ENCODE peak calls at places on chromosome 5, in five cellular contexts. S, W, J, D and L are unnamed samples.

GRCh38 chr5:90967851-90968250 is 409.3 kb downstream of the ADGRV1 start:
- DNase-seq in S (no peak), W (no peak), J (no peak), D (no peak), L (no peak)

GRCh38 chr5:33321026-33321425 is 119.7 kb upstream of the TARS1 start:
- DNase-seq in S (peak; percentile 88), W (no peak), J (no peak), D (peak; percentile 51), L (peak; percentile 96)

GRCh38 chr5:23840083-23840482 is 332.7 kb downstream of the PRDM9 start:
- DNase-seq in S (peak; percentile 22), W (no peak), J (no peak), D (no peak), L (no peak)

GRCh38 chr5:127076730-127077129 is 3.4 kb upstream of the C5orf63 start:
- DNase-seq in S (peak; percentile 15), W (no peak), J (no peak), D (no peak), L (peak; percentile 58)

GRCh38 chr5:101543780-101544179 is 640.7 kb upstream of the ST8SIA4 start:
- DNase-seq in S (peak; percentile 29), W (no peak), J (no peak), D (no peak), L (no peak)

GRCh38 chr5:56264417-56265025 is 31.4 kb upstream of the ANKRD55 start:
- DNase-seq in S (peak; percentile 66), W (no peak), J (no peak), D (no peak), L (no peak)

GRCh38 chr5:8720476-8720875 is 825.4 kb downstream of the SEMA5A start:
- DNase-seq in S (peak; percentile 45), W (no peak), J (no peak), D (no peak), L (peak; percentile 80)

GRCh38 chr5:54644226-54644625 is 126.7 kb downstream of the SNX18 start:
- DNase-seq in S (peak; percentile 90), W (no peak), J (no peak), D (no peak), L (peak; percentile 53)

GRCh38 chr5:95862636-95863382 is 40.3 kb upstream of the GLRX start:
- DNase-seq in S (peak; percentile 60), W (no peak), J (no peak), D (no peak), L (no peak)

GRCh38 chr5:55620781-55621180 is 86.0 kb upstream of the PLPP1 start:
- DNase-seq in S (no peak), W (no peak), J (no peak), D (no peak), L (no peak)

GRCh38 chr5:110809006-110809405 is 70.2 kb downstream of the SLC25A46 start:
- DNase-seq in S (peak; percentile 7), W (no peak), J (no peak), D (no peak), L (no peak)

GRCh38 chr5:177100714-177101121 is 14.0 kb downstream of the FGFR4 start:
- DNase-seq in S (peak; percentile 52), W (no peak), J (no peak), D (no peak), L (no peak)

GRCh38 chr5:31993182-31993961 is 180.7 kb downstream of the GOLPH3 start:
- DNase-seq in S (no peak), W (no peak), J (no peak), D (no peak), L (peak; percentile 47)

GRCh38 chr5:151093476-151093889 is 12.6 kb upstream of the TNIP1 start:
- DNase-seq in S (peak; percentile 87), W (no peak), J (no peak), D (no peak), L (peak; percentile 90)

GRCh38 chr5:37839441-37840035 is 303 bp downstream of the GDNF start:
- DNase-seq in S (peak; percentile 51), W (no peak), J (peak; percentile 49), D (peak; percentile 50), L (peak; percentile 53)

GRCh38 chr5:154571325-154572035 is 93.5 kb upstream of the HAND1 start:
- DNase-seq in S (no peak), W (no peak), J (no peak), D (no peak), L (no peak)

GRCh38 chr5:178068293-178068692 is 45.0 kb upstream of the N4BP3 start:
- DNase-seq in S (no peak), W (no peak), J (no peak), D (no peak), L (no peak)

GRCh38 chr5:143837306-143837848 is 25.4 kb downstream of the HMHB1 start:
- DNase-seq in S (no peak), W (no peak), J (no peak), D (no peak), L (peak; percentile 14)

GRCh38 chr5:127296321-127296720 is 5.7 kb downstream of the MEGF10 start:
- DNase-seq in S (peak; percentile 86), W (no peak), J (no peak), D (no peak), L (peak; percentile 78)

GRCh38 chr5:11928909-11929308 is 24.7 kb upstream of the CTNND2 start:
- DNase-seq in S (no peak), W (no peak), J (no peak), D (no peak), L (no peak)

GRCh38 chr5:175216991-175217390 is 227.0 kb downstream of the DRD1 start:
- DNase-seq in S (peak; percentile 57), W (no peak), J (no peak), D (peak; percentile 17), L (peak; percentile 24)

GRCh38 chr5:116370886-116371285 is 203.7 kb downstream of the SEMA6A start:
- DNase-seq in S (peak; percentile 3), W (no peak), J (no peak), D (no peak), L (no peak)

DNA sequence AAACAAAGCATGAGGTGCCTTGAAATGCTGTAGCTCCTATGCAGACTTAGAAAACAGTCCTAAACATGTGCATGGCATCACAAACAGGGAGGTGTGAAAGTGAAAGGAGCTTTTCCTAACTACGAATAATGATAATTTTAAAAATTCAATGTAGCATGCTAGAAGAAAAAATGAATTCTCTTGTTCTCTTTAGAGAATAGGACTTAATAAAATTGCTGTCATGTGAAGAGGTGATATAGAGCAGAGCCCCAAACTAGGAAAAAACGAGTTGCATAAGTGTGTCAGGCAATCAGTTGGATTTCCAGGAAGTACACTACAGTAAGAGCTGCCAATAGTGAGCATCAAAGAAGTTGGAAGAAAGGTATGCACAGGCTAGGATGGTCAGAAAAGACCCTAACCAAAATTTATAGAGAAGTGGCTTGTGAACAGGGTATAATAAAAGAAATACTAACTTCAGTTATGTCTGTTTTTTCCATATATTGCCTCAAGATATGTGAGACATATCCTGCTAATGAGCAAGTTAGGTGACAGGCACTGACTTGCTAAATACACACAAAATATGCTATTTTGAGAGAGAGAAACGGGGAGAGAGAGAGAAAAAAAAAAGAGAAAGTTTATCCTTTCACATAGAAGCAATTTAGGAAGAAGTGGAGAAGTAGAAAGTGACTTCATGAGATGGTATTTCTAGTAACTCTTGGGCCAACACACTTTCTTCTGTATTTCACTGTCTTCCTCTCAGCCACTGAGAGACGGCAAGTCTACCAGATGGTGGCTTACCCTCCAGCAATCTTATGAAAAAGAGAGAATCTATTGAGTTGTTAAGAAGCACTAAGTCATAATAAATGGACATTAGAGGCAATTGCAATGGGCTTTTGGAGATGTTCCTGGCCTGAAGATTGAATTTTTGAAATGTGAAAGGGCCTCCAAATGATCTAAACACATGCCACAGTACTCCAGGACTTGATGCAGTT is 18.1 kb downstream of the ITGA2 start:
- DNase-seq in S (no peak), W (no peak), J (no peak), D (no peak), L (no peak)
- H3K27ac ChIP-seq in S (peak overlapping the region; percentile 47), W (no peak overlapping the region), J (no peak overlapping the region), D (no peak overlapping the region), L (peak overlapping the region; percentile 89)

GRCh38 chr5:168910874-168911273 is 331.7 kb upstream of the PANK3 start:
- DNase-seq in S (no peak), W (no peak), J (no peak), D (no peak), L (no peak)

GRCh38 chr5:168903082-168903481 is 323.9 kb upstream of the PANK3 start:
- DNase-seq in S (no peak), W (no peak), J (no peak), D (no peak), L (no peak)

DNA sequence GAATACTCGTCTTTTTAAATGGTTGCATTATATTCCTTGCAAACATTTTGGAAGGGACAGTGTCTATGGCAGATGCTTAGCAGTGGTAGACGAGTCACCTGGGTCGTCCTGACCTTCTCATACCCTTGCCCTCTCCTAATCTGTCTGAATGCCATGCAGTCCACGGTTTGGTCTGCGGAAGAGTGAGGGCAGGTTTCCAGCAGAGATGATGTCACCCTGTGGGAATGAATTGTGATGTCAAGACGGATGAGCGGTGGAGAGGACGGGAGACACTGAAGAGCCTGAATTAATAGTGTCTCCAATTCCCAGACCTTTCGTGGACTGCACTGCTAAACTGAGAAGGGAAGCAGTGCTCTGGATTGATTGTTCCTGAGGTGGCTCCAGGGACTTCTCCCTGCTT is 329.0 kb upstream of the PANK3 start:
- DNase-seq in S (no peak), W (no peak), J (peak; percentile 22), D (no peak), L (peak; percentile 71)
- H3K27me3 ChIP-seq in S (peaks cover 84% of the 10 kb centered on the region), W (no peaks in the 10 kb centered on the region), J (no peaks in the 10 kb centered on the region), D (no peaks in the 10 kb centered on the region), L (no peaks in the 10 kb centered on the region)

GRCh38 chr5:132503244-132503643 is 12.7 kb upstream of the IRF1 start:
- DNase-seq in S (no peak), W (no peak), J (no peak), D (no peak), L (no peak)

GRCh38 chr5:132506094-132506692 is 15.6 kb upstream of the IRF1 start:
- DNase-seq in S (peak; percentile 48), W (no peak), J (no peak), D (peak; percentile 24), L (peak; percentile 87)

GRCh38 chr5:132505641-132506040 is 15.1 kb upstream of the IRF1 start:
- DNase-seq in S (no peak), W (no peak), J (no peak), D (no peak), L (no peak)

GRCh38 chr5:132501961-132502931 is 11.7 kb upstream of the IRF1 start:
- DNase-seq in S (no peak), W (no peak), J (no peak), D (no peak), L (peak; percentile 53)

GRCh38 chr5:132504746-132505145 is 14.2 kb upstream of the IRF1 start:
- DNase-seq in S (no peak), W (no peak), J (no peak), D (no peak), L (no peak)
- H3K27ac ChIP-seq in S (no peak overlapping the region), W (no peak overlapping the region), J (no peak overlapping the region), D (peak overlapping the region; percentile 74), L (no peak overlapping the region)

GRCh38 chr5:77133061-77133758 is 46.1 kb upstream of the ZBED3 start:
- DNase-seq in S (peak; percentile 97), W (no peak), J (peak; percentile 32), D (peak; percentile 72), L (peak; percentile 99)
- H3K27me3 ChIP-seq in S (no peaks in the 10 kb centered on the region), W (no peaks in the 10 kb centered on the region), J (no peaks in the 10 kb centered on the region), D (no peaks in the 10 kb centered on the region), L (no peaks in the 10 kb centered on the region)

DNA sequence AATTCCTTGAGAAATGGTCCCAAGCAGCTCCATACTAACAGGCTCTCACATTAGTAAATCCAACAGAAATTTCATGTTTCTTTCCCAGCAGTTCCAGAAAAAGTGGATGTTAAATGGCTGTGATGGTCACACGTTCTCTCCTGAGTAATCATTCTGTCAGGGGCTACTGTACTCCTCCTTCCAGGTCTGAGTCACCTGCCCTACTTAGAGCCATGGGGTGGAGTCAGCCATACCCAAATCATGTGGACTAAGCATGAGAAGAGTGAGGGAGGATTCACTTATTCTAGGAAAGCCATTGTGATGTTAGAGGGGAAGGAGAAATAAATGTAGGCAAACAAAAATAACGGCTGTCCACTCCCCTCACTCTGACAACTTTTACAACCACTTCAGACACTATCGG is 547.2 kb downstream of the CSNK1G3 start:
- DNase-seq in S (peak; percentile 65), W (no peak), J (no peak), D (no peak), L (no peak)
- H3K27ac ChIP-seq in S (no peak overlapping the region), W (no peak overlapping the region), J (no peak overlapping the region), D (no peak overlapping the region), L (no peak overlapping the region)